ENCODE peak calls at places on chromosomes 3 and 15, in five cellular contexts. X, I, W, J and Q are unnamed samples. For H3K36me3, the result is how much of the 10 kb centered on the place peaks cover.

GRCh38 chr15:98609144-98609852 is 39.0 kb upstream of the IGF1R start:
- DNase-seq in X (no peak), I (peak), W (no peak), J (peak), Q (no peak)

GRCh38 chr3:143443851-143444331 is 324.3 kb downstream of the CHST2 start:
- DNase-seq in X (no peak), I (peak), W (peak), J (peak), Q (peak)

GRCh38 chr15:66617137-66618090 is 51.6 kb upstream of the LCTL start:
- DNase-seq in X (peak), I (peak), W (peak), J (peak), Q (peak)

GRCh38 chr15:65101418-65101890 is 13.5 kb downstream of the UBAP1L start:
- DNase-seq in X (peak), I (peak), W (peak), J (peak), Q (no peak)

GRCh38 chr3:62287528-62287927 is 85.8 kb downstream of the FEZF2 start:
- DNase-seq in X (no peak), I (no peak), W (no peak), J (no peak), Q (no peak)

GRCh38 chr3:16476636-16477035 is 36.9 kb downstream of the RFTN1 start:
- DNase-seq in X (no peak), I (peak), W (no peak), J (no peak), Q (no peak)

GRCh38 chr15:45449878-45450277 is 71.5 kb upstream of the GATM start:
- DNase-seq in X (no peak), I (no peak), W (no peak), J (peak), Q (no peak)

GRCh38 chr15:83206971-83207621 is 527 bp downstream of the HDGFL3 start:
- DNase-seq in X (peak), I (peak), W (peak), J (peak), Q (no peak)

GRCh38 chr3:188123170-188123920 is 30.6 kb upstream of the LPP start:
- DNase-seq in X (no peak), I (peak), W (no peak), J (no peak), Q (no peak)

GRCh38 chr3:19149388-19149787 is 1.1 kb downstream of the KCNH8 start:
- DNase-seq in X (no peak), I (peak), W (no peak), J (no peak), Q (no peak)

GRCh38 chr3:123295901-123296250 is 94.1 kb downstream of the SEC22A start:
- DNase-seq in X (no peak), I (no peak), W (peak), J (no peak), Q (no peak)

GRCh38 chr3:30443756-30444673 is 162.4 kb upstream of the TGFBR2 start:
- DNase-seq in X (no peak), I (no peak), W (no peak), J (no peak), Q (no peak)

GRCh38 chr3:56137406-56137805 is 330.9 kb downstream of the ERC2 start:
- DNase-seq in X (no peak), I (peak), W (no peak), J (no peak), Q (no peak)

GRCh38 chr3:45381168-45381852 is 7.1 kb upstream of the LARS2 start:
- DNase-seq in X (no peak), I (peak), W (no peak), J (no peak), Q (no peak)

GRCh38 chr3:182989566-182989965 is 9.2 kb upstream of the DCUN1D1 start:
- DNase-seq in X (no peak), I (no peak), W (no peak), J (no peak), Q (no peak)

GRCh38 chr3:72892870-72893269 is 5.0 kb downstream of the GXYLT2 start:
- DNase-seq in X (no peak), I (peak), W (no peak), J (no peak), Q (no peak)

GRCh38 chr15:90884719-90885431 is 571 bp downstream of the FES start:
- DNase-seq in X (no peak), I (no peak), W (no peak), J (no peak), Q (no peak)

GRCh38 chr3:172334743-172335142 is 113.5 kb downstream of the GHSR start:
- DNase-seq in X (no peak), I (no peak), W (no peak), J (no peak), Q (no peak)

GRCh38 chr3:9076985-9077384 is 113.7 kb upstream of the RAD18 start:
- DNase-seq in X (no peak), I (no peak), W (no peak), J (no peak), Q (no peak)

GRCh38 chr3:72488736-72489030 is 359.6 kb downstream of the SHQ1 start:
- DNase-seq in X (no peak), I (peak), W (no peak), J (no peak), Q (no peak)

GRCh38 chr3:60048447-60048848 is 998.6 kb upstream of the CFAP20DC start:
- DNase-seq in X (no peak), I (no peak), W (no peak), J (no peak), Q (no peak)

GRCh38 chr3:5136619-5137429 is 14.7 kb downstream of the ARL8B start:
- DNase-seq in X (no peak), I (peak), W (no peak), J (no peak), Q (no peak)

GRCh38 chr15:72174551-72175165 is 22.9 kb downstream of the GRAMD2A start:
- DNase-seq in X (no peak), I (no peak), W (no peak), J (no peak), Q (no peak)

GRCh38 chr3:138678874-138679392 is 70.4 kb downstream of the FAIM start:
- DNase-seq in X (no peak), I (no peak), W (no peak), J (no peak), Q (no peak)
- H3K36me3 ChIP-seq in X (under half), I (under half), W (under half), J (under half), Q (under half)

GRCh38 chr3:97950360-97950759 is 21.9 kb downstream of the RIOX2 start:
- DNase-seq in X (no peak), I (no peak), W (no peak), J (no peak), Q (no peak)
- H3K36me3 ChIP-seq in X (under half), I (under half), W (half or more), J (under half), Q (under half)

DNA sequence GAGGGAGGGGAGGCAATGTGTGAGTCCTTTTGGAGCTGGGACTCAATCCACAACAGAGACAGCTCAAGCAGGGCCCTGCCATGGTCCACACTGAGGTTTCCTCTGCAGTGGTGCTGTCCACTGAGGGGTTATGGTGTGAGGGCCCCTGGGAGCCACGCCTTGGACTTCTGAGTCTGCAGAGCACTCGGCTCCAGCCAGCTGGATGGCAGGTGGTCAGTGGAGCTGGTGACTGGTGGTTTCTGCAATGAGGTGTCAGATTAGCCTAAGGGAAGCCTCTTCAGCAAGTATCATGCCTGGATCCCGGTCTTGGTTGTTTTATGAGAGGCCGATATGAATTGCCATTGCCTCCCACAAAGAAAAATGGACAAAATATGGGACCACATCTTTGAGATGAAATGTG is 21.7 kb downstream of the LSM3 start:
- DNase-seq in X (no peak), I (no peak), W (no peak), J (no peak), Q (no peak)
- H3K36me3 ChIP-seq in X (under half), I (under half), W (under half), J (under half), Q (under half)

GRCh38 chr3:28595364-28595763 is 246.7 kb upstream of the AZI2 start:
- DNase-seq in X (no peak), I (no peak), W (no peak), J (no peak), Q (no peak)
- H3K36me3 ChIP-seq in X (under half), I (under half), W (under half), J (under half), Q (under half)

DNA sequence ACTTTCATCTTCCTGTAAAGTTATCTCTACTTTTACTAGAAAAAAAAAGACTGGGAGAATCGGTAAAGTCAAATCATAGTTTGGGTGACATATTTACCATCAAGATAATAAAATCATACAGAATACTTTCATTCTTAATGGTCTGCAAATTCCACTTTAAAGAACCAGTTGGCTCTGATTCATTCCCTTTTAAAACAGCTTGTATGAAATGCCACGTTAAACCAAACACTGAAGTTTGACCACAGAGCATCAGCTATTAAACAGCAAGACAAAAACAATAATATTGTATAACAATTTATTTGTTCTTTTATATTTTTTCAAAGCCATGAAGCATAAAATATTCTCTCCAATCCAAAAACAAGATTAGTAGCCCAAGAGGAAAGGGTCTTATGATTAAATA is 100.7 kb downstream of the FBN1 start:
- DNase-seq in X (no peak), I (no peak), W (no peak), J (no peak), Q (no peak)
- H3K36me3 ChIP-seq in X (under half), I (under half), W (under half), J (under half), Q (under half)

GRCh38 chr15:92954578-92954977 is 54.5 kb downstream of the CHD2 start:
- DNase-seq in X (no peak), I (no peak), W (no peak), J (no peak), Q (no peak)
- H3K36me3 ChIP-seq in X (under half), I (half or more), W (half or more), J (under half), Q (under half)

GRCh38 chr15:39243396-39243795 is 337.5 kb upstream of the THBS1 start:
- DNase-seq in X (no peak), I (no peak), W (no peak), J (no peak), Q (no peak)
- H3K36me3 ChIP-seq in X (under half), I (under half), W (under half), J (under half), Q (under half)

GRCh38 chr15:69417581-69417980 is 3.4 kb downstream of the KIF23 start:
- DNase-seq in X (no peak), I (no peak), W (no peak), J (no peak), Q (no peak)

GRCh38 chr15:69412701-69413100 is 1.4 kb upstream of the KIF23 start:
- DNase-seq in X (no peak), I (no peak), W (no peak), J (no peak), Q (no peak)

GRCh38 chr15:69414702-69415161 is 583 bp downstream of the KIF23 start:
- DNase-seq in X (peak), I (peak), W (peak), J (no peak), Q (no peak)

GRCh38 chr15:69413822-69414701 is at the start of gene KIF23:
- DNase-seq in X (peak), I (peak), W (peak), J (peak), Q (peak)

GRCh38 chr15:69415381-69415780 is 1.2 kb downstream of the KIF23 start:
- DNase-seq in X (no peak), I (peak), W (no peak), J (no peak), Q (no peak)
- H3K36me3 ChIP-seq in X (under half), I (under half), W (under half), J (under half), Q (under half)

GRCh38 chr3:119443179-119443578 is 20.2 kb downstream of the TMEM39A start:
- DNase-seq in X (no peak), I (no peak), W (no peak), J (no peak), Q (no peak)
- H3K36me3 ChIP-seq in X (under half), I (under half), W (half or more), J (under half), Q (under half)

DNA sequence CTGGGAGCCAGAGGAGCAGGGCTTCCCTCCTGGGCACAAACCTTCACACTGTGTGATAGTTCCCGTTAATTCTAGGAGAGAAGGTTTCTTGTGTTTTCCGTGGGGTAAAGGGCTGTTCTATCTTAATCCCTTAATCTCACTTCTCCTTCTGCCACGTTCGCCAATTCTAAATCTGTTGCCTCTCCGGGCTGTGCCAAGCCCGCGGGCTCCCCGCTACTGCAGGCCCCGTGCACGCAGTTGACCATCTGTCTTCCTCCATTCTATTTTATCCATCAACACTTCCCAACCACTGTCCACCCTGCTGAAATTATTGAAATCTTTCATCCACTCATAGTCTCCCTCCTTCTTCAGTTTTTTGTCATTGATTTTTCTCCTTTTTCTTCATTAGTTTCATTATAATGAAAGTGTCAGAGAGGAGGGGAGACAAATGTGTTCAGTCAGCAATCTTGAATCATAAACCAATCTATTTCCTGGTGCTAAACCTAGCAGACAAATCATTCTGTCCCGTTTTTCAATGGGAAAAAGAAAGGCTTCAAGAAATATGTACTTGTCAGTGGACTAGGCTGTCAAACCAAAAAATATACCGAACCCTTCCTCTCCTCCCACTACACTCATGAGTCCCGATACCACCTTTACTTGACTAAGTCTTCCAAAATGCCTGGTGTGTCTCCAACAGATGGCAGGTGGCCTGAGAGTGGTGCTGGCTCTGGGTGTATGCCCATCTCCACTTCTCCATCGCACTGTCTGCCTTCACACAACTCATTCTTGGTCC is 39.6 kb downstream of the SLCO2A1 start:
- DNase-seq in X (no peak), I (no peak), W (no peak), J (no peak), Q (no peak)
- H3K36me3 ChIP-seq in X (under half), I (under half), W (under half), J (under half), Q (under half)